ENCODE peak calls at places on chromosomes 3 and 15, in seven cellular contexts. P is RWPE1, O is body of pancreas, C is aorta, G is A673, R is SK-N-SH, D is IMR-90. U is an unnamed sample.

GRCh38 chr3:149507491-149508324 is 33.2 kb downstream of the TM4SF4 start:
- DNase-seq in P (no peak), O (no peak), C (no peak), G (peak; percentile 35), R (no peak), D (no peak), U (no peak)

GRCh38 chr3:127587876-127588275 is 2.7 kb downstream of the TPRA1 start:
- DNase-seq in P (no peak), O (no peak), C (no peak), G (no peak), R (no peak), D (no peak), U (no peak)

GRCh38 chr15:59371458-59372351 is 966 bp downstream of the MYO1E start:
- DNase-seq in P (peak; percentile 67), O (peak; percentile 68), C (peak; percentile 78), G (peak; percentile 10), R (peak; percentile 80), D (no peak), U (no peak)

GRCh38 chr3:20136231-20136630 is 49.8 kb downstream of the SGO1 start:
- DNase-seq in P (no peak), O (no peak), C (no peak), G (no peak), R (no peak), D (peak; percentile 12), U (no peak)

GRCh38 chr3:196524527-196524926 is 9.4 kb upstream of the SMCO1 start:
- DNase-seq in P (no peak), O (no peak), C (no peak), G (peak; percentile 50), R (no peak), D (peak; percentile 17), U (no peak)

GRCh38 chr3:123278446-123278845 is 76.7 kb downstream of the SEC22A start:
- DNase-seq in P (no peak), O (no peak), C (no peak), G (no peak), R (no peak), D (no peak), U (no peak)

GRCh38 chr3:187743195-187744141 is 1.8 kb downstream of the BCL6 start:
- DNase-seq in P (peak; percentile 20), O (peak; percentile 65), C (peak; percentile 92), G (peak; percentile 35), R (no peak), D (peak; percentile 46), U (peak; percentile 40)

GRCh38 chr3:34634939-34635338 is 836.5 kb downstream of the PDCD6IP start:
- DNase-seq in P (no peak), O (no peak), C (no peak), G (no peak), R (no peak), D (no peak), U (no peak)

GRCh38 chr15:68817304-68818087 is 3.2 kb downstream of the ANP32A start:
- DNase-seq in P (peak; percentile 46), O (peak; percentile 79), C (peak; percentile 86), G (peak; percentile 80), R (peak; percentile 76), D (peak; percentile 58), U (peak; percentile 59)

GRCh38 chr3:66836363-66837152 is 161.5 kb upstream of the KBTBD8 start:
- DNase-seq in P (no peak), O (no peak), C (no peak), G (peak; percentile 27), R (no peak), D (peak; percentile 31), U (no peak)

GRCh38 chr3:933311-933710 is 159.5 kb upstream of the CNTN6 start:
- DNase-seq in P (no peak), O (no peak), C (no peak), G (no peak), R (no peak), D (no peak), U (no peak)

GRCh38 chr3:109328202-109328601 is 9.1 kb downstream of the DPPA4 start:
- DNase-seq in P (no peak), O (no peak), C (no peak), G (no peak), R (no peak), D (no peak), U (no peak)

GRCh38 chr3:143121240-143122088 is 1.9 kb downstream of the CHST2 start:
- DNase-seq in P (no peak), O (no peak), C (peak; percentile 80), G (peak; percentile 72), R (peak; percentile 60), D (peak; percentile 55), U (no peak)

GRCh38 chr15:72227720-72228119 is 3.3 kb downstream of the PKM start:
- DNase-seq in P (no peak), O (no peak), C (no peak), G (no peak), R (no peak), D (no peak), U (no peak)

GRCh38 chr15:84826369-84826823 is 9.2 kb downstream of the ALPK3 start:
- DNase-seq in P (peak; percentile 40), O (peak; percentile 77), C (no peak), G (peak; percentile 32), R (no peak), D (no peak), U (no peak)

GRCh38 chr3:187992609-187993008 is 161.3 kb upstream of the LPP start:
- DNase-seq in P (no peak), O (no peak), C (no peak), G (no peak), R (no peak), D (no peak), U (no peak)

GRCh38 chr3:40243056-40243455 is 66.5 kb upstream of the EIF1B start:
- DNase-seq in P (no peak), O (no peak), C (no peak), G (no peak), R (no peak), D (no peak), U (peak; percentile 11)

GRCh38 chr3:81198766-81199165 is 562.7 kb downstream of the GBE1 start:
- DNase-seq in P (no peak), O (no peak), C (no peak), G (no peak), R (peak; percentile 4), D (no peak), U (no peak)

GRCh38 chr3:11371758-11372157 is 99.6 kb downstream of the ATG7 start:
- DNase-seq in P (no peak), O (no peak), C (no peak), G (no peak), R (no peak), D (no peak), U (no peak)

GRCh38 chr3:16668776-16669545 is 63.7 kb upstream of the DAZL start:
- DNase-seq in P (no peak), O (no peak), C (no peak), G (no peak), R (peak; percentile 7), D (no peak), U (no peak)

DNA sequence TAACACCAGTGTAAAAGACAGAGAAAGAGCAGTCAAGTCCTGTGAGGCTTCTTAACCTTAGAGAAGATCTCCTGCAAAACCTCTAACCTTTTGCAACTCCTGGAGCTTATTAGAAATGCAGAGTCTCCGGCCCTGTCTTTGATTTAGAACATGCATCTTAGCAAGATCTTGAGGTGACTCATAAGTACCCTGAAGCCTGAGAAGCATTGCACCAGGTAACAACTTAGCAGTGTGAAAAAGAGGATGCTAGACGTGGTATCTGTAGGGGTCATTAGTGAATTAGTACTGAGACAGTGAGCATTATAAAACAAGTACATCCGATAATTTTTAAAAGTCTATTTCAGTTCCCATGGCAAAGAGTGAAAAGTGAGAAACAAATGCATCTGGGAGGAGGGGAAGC is 128.4 kb upstream of the IL12A start:
- DNase-seq in P (no peak), O (no peak), C (no peak), G (no peak), R (no peak), D (no peak), U (no peak)
- H3K27ac ChIP-seq in P (no peak overlapping the region), O (no peak overlapping the region), C (no peak overlapping the region), G (no peak overlapping the region), R (no peak overlapping the region), D (no peak overlapping the region), U (peak overlapping the region; percentile 65)

GRCh38 chr3:19073341-19074105 is 74.8 kb upstream of the KCNH8 start:
- DNase-seq in P (no peak), O (no peak), C (no peak), G (no peak), R (no peak), D (no peak), U (no peak)

GRCh38 chr3:19070325-19070724 is 78.0 kb upstream of the KCNH8 start:
- DNase-seq in P (peak; percentile 1), O (no peak), C (no peak), G (no peak), R (no peak), D (no peak), U (no peak)

GRCh38 chr3:19077388-19077787 is 70.9 kb upstream of the KCNH8 start:
- DNase-seq in P (no peak), O (no peak), C (no peak), G (no peak), R (no peak), D (no peak), U (no peak)

GRCh38 chr3:19074257-19074938 is 73.9 kb upstream of the KCNH8 start:
- DNase-seq in P (no peak), O (no peak), C (no peak), G (no peak), R (no peak), D (no peak), U (no peak)

GRCh38 chr3:19075037-19075436 is 73.3 kb upstream of the KCNH8 start:
- DNase-seq in P (no peak), O (no peak), C (no peak), G (no peak), R (no peak), D (no peak), U (no peak)
- H3K27ac ChIP-seq in P (peak overlapping the region; percentile 43), O (no peak overlapping the region), C (no peak overlapping the region), G (no peak overlapping the region), R (no peak overlapping the region), D (no peak overlapping the region), U (no peak overlapping the region)

GRCh38 chr3:129026728-129027543 is 25.8 kb downstream of the EFCC1 start:
- DNase-seq in P (peak; percentile 94), O (peak; percentile 93), C (peak; percentile 94), G (peak; percentile 96), R (peak; percentile 96), D (peak; percentile 48), U (peak; percentile 83)
- H3K27ac ChIP-seq in P (no peak overlapping the region), O (no peak overlapping the region), C (no peak overlapping the region), G (no peak overlapping the region), R (no peak overlapping the region), D (no peak overlapping the region), U (no peak overlapping the region)

DNA sequence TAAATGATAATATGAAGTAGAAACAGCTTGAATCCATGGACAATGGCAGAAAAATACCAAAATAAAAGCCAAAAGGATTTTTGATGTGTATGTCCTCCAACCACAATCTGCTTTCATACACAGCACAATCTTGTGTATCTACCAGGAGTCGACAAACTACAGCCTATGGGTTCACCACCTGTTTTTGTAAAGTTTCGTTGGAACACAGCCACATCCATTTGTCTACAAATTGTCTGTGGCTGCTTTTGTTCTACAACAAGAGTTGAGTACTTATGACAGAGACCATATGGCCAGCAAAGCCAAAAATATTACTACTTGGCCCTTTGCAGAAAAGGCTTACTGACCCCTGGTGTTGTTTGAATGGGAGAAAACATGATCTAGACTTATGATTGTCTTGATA is 88.6 kb upstream of the UBE2E2 start:
- DNase-seq in P (no peak), O (no peak), C (no peak), G (no peak), R (no peak), D (no peak), U (no peak)
- H3K27ac ChIP-seq in P (no peak overlapping the region), O (no peak overlapping the region), C (no peak overlapping the region), G (no peak overlapping the region), R (no peak overlapping the region), D (no peak overlapping the region), U (no peak overlapping the region)